ENCODE peak calls at places on chromosomes 5 and 9, in ten cellular contexts. B, K, J, Z, F, A, C, O, E and P are unnamed samples.

GRCh38 chr9:100131875-100132430 is 32.9 kb downstream of the INVS start:
- DNase-seq in B (no peak), K (no peak), J (no peak), Z (no peak), F (no peak), A (no peak), C (no peak), O (no peak), E (no peak), P (no peak)

GRCh38 chr5:59766394-59766793 is 127.1 kb downstream of the PDE4D start:
- DNase-seq in B (no peak), K (no peak), J (no peak), Z (no peak), F (no peak), A (no peak), C (no peak), O (no peak), E (no peak), P (no peak)

GRCh38 chr9:79382468-79382867 is 189.3 kb upstream of the TLE4 start:
- DNase-seq in B (no peak), K (no peak), J (peak), Z (no peak), F (no peak), A (no peak), C (no peak), O (no peak), E (no peak), P (no peak)

GRCh38 chr5:153496835-153497234 is 6.4 kb downstream of the GRIA1 start:
- DNase-seq in B (no peak), K (peak), J (peak), Z (no peak), F (no peak), A (peak), C (peak), O (no peak), E (no peak), P (peak)

GRCh38 chr5:39384271-39384670 is 20.0 kb upstream of the C9 start:
- DNase-seq in B (no peak), K (no peak), J (no peak), Z (no peak), F (no peak), A (no peak), C (no peak), O (no peak), E (no peak), P (no peak)

GRCh38 chr5:60143912-60144311 is 250.4 kb upstream of the PDE4D start:
- DNase-seq in B (no peak), K (no peak), J (peak), Z (no peak), F (no peak), A (no peak), C (no peak), O (no peak), E (no peak), P (no peak)

GRCh38 chr5:168947212-168947868 is 353.6 kb downstream of the SLIT3 start:
- DNase-seq in B (no peak), K (peak), J (peak), Z (peak), F (no peak), A (peak), C (peak), O (no peak), E (no peak), P (peak)

GRCh38 chr5:134519989-134520388 is 5.5 kb upstream of the JADE2 start:
- DNase-seq in B (no peak), K (no peak), J (no peak), Z (no peak), F (no peak), A (no peak), C (no peak), O (no peak), E (no peak), P (no peak)

GRCh38 chr5:139246394-139246793 is 47.1 kb upstream of the MATR3 start:
- DNase-seq in B (no peak), K (no peak), J (peak), Z (peak), F (no peak), A (peak), C (peak), O (no peak), E (no peak), P (no peak)

GRCh38 chr9:104094534-104095020 is 468 bp downstream of the SMC2 start:
- DNase-seq in B (no peak), K (peak), J (no peak), Z (no peak), F (no peak), A (no peak), C (no peak), O (no peak), E (no peak), P (no peak)

GRCh38 chr5:130066644-130067043 is 162.4 kb downstream of the CHSY3 start:
- DNase-seq in B (no peak), K (no peak), J (no peak), Z (no peak), F (peak), A (no peak), C (no peak), O (no peak), E (no peak), P (no peak)

GRCh38 chr9:87812375-87813118 is 70.1 kb upstream of the SPATA31E1 start:
- DNase-seq in B (no peak), K (peak), J (peak), Z (peak), F (peak), A (peak), C (peak), O (no peak), E (no peak), P (no peak)